ENCODE peak calls at places on chromosome 2, in ten cellular contexts. A, I, H, U, N, M, C, K, P and V are unnamed samples.
A peak's percentile ranks its signal among the peaks of the same experiment; 100 is the strongest.

GRCh38 chr2:161915121-161915520 is 158.9 kb downstream of the DPP4 start:
- DNase-seq in A (no peak), I (no peak), H (no peak), U (peak; percentile 72), N (no peak), M (no peak), C (peak; percentile 29), K (no peak), P (no peak), V (no peak)

GRCh38 chr2:201975434-201975833 is 58.2 kb upstream of the FZD7 start:
- DNase-seq in A (no peak), I (no peak), H (no peak), U (no peak), N (no peak), M (no peak), C (no peak), K (no peak), P (no peak), V (no peak)

GRCh38 chr2:42984617-42985016 is 192.2 kb upstream of the HAAO start:
- DNase-seq in A (no peak), I (no peak), H (no peak), U (no peak), N (no peak), M (no peak), C (no peak), K (no peak), P (no peak), V (no peak)

GRCh38 chr2:108825736-108826135 is 39.2 kb downstream of the CCDC138 start:
- DNase-seq in A (no peak), I (no peak), H (no peak), U (no peak), N (no peak), M (no peak), C (no peak), K (no peak), P (no peak), V (no peak)

GRCh38 chr2:122105171-122105884 is 349.9 kb downstream of the TSN start:
- DNase-seq in A (no peak), I (no peak), H (no peak), U (no peak), N (no peak), M (no peak), C (no peak), K (no peak), P (no peak), V (no peak)

GRCh38 chr2:240478346-240479110 is 43.1 kb downstream of the GPC1 start:
- DNase-seq in A (no peak), I (no peak), H (no peak), U (no peak), N (no peak), M (no peak), C (no peak), K (no peak), P (no peak), V (no peak)

GRCh38 chr2:20483496-20483895 is 36.6 kb downstream of the RHOB start:
- DNase-seq in A (no peak), I (no peak), H (no peak), U (no peak), N (no peak), M (no peak), C (no peak), K (no peak), P (peak; percentile 81), V (no peak)

GRCh38 chr2:223042704-223043118 is 9.3 kb upstream of the KCNE4 start:
- DNase-seq in A (no peak), I (no peak), H (no peak), U (peak; percentile 47), N (no peak), M (no peak), C (no peak), K (no peak), P (no peak), V (no peak)

GRCh38 chr2:96138146-96139145 is at the start of gene ASTL:
- DNase-seq in A (no peak), I (no peak), H (no peak), U (peak; percentile 33), N (no peak), M (no peak), C (no peak), K (peak; percentile 62), P (no peak), V (peak; percentile 3)

GRCh38 chr2:130825231-130825971 is 11.3 kb upstream of the ARHGEF4 start:
- DNase-seq in A (no peak), I (no peak), H (no peak), U (no peak), N (peak; percentile 60), M (no peak), C (no peak), K (no peak), P (no peak), V (no peak)

GRCh38 chr2:84924173-84925106 is 19.0 kb downstream of the TMSB10 start:
- DNase-seq in A (no peak), I (no peak), H (no peak), U (peak; percentile 45), N (no peak), M (no peak), C (no peak), K (no peak), P (no peak), V (no peak)

GRCh38 chr2:241886840-241887447 is 17.4 kb downstream of the RTP5 start:
- DNase-seq in A (no peak), I (no peak), H (no peak), U (no peak), N (no peak), M (no peak), C (no peak), K (no peak), P (no peak), V (no peak)